ENCODE peak calls at places on chromosomes 12 and 14, in four cellular contexts. Q is psoas muscle, T is HFF-Myc, F is body of pancreas. S is an unnamed sample.

GRCh38 chr12:77932216-77932615 is 101.5 kb downstream of the NAV3 start:
- DNase-seq in Q (no peak), T (no peak), F (no peak), S (no peak)

GRCh38 chr12:103518899-103519298 is 23.1 kb upstream of the C12orf42 start:
- DNase-seq in Q (no peak), T (no peak), F (no peak), S (no peak)

GRCh38 chr14:50784683-50785505 is 46.1 kb downstream of the NIN start:
- DNase-seq in Q (no peak), T (no peak), F (no peak), S (no peak)

GRCh38 chr14:80770114-80770917 is 171.2 kb downstream of the CEP128 start:
- DNase-seq in Q (no peak), T (peak), F (no peak), S (no peak)

GRCh38 chr14:37168721-37169120 is 3.7 kb downstream of the SLC25A21 start:
- DNase-seq in Q (no peak), T (no peak), F (peak), S (no peak)

GRCh38 chr12:4133636-4134433 is 139.7 kb upstream of the CCND2 start:
- DNase-seq in Q (no peak), T (no peak), F (no peak), S (no peak)

GRCh38 chr14:68165274-68165843 is 345.8 kb downstream of the RAD51B start:
- DNase-seq in Q (no peak), T (no peak), F (no peak), S (no peak)

GRCh38 chr14:55869397-55870049 is 248.7 kb upstream of the PELI2 start:
- DNase-seq in Q (no peak), T (no peak), F (no peak), S (no peak)

GRCh38 chr12:111636209-111636928 is 37.3 kb upstream of the ATXN2 start:
- DNase-seq in Q (peak), T (peak), F (peak), S (no peak)

GRCh38 chr14:96538663-96539317 is 36.6 kb downstream of the PAPOLA start:
- DNase-seq in Q (no peak), T (no peak), F (no peak), S (peak)

GRCh38 chr12:96711364-96711763 is 195.7 kb upstream of the NEDD1 start:
- DNase-seq in Q (no peak), T (no peak), F (no peak), S (peak)

GRCh38 chr12:86421333-86421732 is 165.1 kb upstream of the MGAT4C start:
- DNase-seq in Q (no peak), T (no peak), F (no peak), S (no peak)

GRCh38 chr12:43151406-43152080 is 400.5 kb downstream of the ADAMTS20 start:
- DNase-seq in Q (no peak), T (peak), F (no peak), S (no peak)

GRCh38 chr12:27469161-27469560 is 22.6 kb downstream of the SMCO2 start:
- DNase-seq in Q (no peak), T (no peak), F (no peak), S (no peak)

GRCh38 chr14:65412881-65413738 is 580 bp downstream of the FUT8 start:
- DNase-seq in Q (peak), T (no peak), F (no peak), S (no peak)

GRCh38 chr12:75766263-75767160 is 255.1 kb upstream of the KRR1 start:
- DNase-seq in Q (no peak), T (no peak), F (no peak), S (peak)

GRCh38 chr14:31263485-31264133 is 56.0 kb upstream of the HECTD1 start:
- DNase-seq in Q (no peak), T (peak), F (no peak), S (peak)

GRCh38 chr12:22169281-22169824 is 123.3 kb downstream of the CMAS start:
- DNase-seq in Q (no peak), T (no peak), F (no peak), S (no peak)

GRCh38 chr12:103884316-103884715 is 43.3 kb upstream of the NT5DC3 start:
- DNase-seq in Q (no peak), T (no peak), F (no peak), S (no peak)

GRCh38 chr14:89915114-89915878 is 39.2 kb downstream of the EFCAB11 start:
- DNase-seq in Q (no peak), T (peak), F (peak), S (no peak)

GRCh38 chr14:78222746-78223145 is 52.6 kb downstream of the NRXN3 start:
- DNase-seq in Q (no peak), T (no peak), F (no peak), S (no peak)

GRCh38 chr12:92973614-92974013 is 44.5 kb upstream of the EEA1 start:
- DNase-seq in Q (no peak), T (no peak), F (no peak), S (peak)

GRCh38 chr12:52020539-52021336 is 14.0 kb downstream of the TAMALIN start:
- DNase-seq in Q (no peak), T (no peak), F (peak), S (no peak)

GRCh38 chr12:132214906-132215643 is 70.8 kb downstream of the NOC4L start:
- DNase-seq in Q (no peak), T (no peak), F (no peak), S (no peak)

GRCh38 chr14:24098927-24099813 is 5.1 kb downstream of the PCK2 start:
- DNase-seq in Q (no peak), T (no peak), F (peak), S (no peak)

GRCh38 chr12:95633049-95633545 is 81.8 kb upstream of the USP44 start:
- DNase-seq in Q (no peak), T (no peak), F (peak), S (peak)

GRCh38 chr12:93578221-93578620 is 5.7 kb downstream of the SOCS2 start:
- DNase-seq in Q (no peak), T (no peak), F (no peak), S (no peak)

GRCh38 chr14:51924600-51924999 is 64.2 kb downstream of the GNG2 start:
- DNase-seq in Q (no peak), T (no peak), F (no peak), S (no peak)

GRCh38 chr12:58819945-58820344 is 100.4 kb downstream of the LRIG3 start:
- DNase-seq in Q (no peak), T (no peak), F (no peak), S (no peak)

GRCh38 chr14:106209745-106210144 is 683.4 kb downstream of the TMEM121 start:
- DNase-seq in Q (no peak), T (no peak), F (no peak), S (no peak)

GRCh38 chr14:102043251-102044025 is 43.4 kb downstream of the HSP90AA1 start:
- DNase-seq in Q (peak), T (no peak), F (no peak), S (no peak)

GRCh38 chr12:120230974-120231315 is 30.0 kb upstream of the RPLP0 start:
- DNase-seq in Q (no peak), T (no peak), F (no peak), S (no peak)

GRCh38 chr12:21941522-21942376 is 523 bp upstream of the ABCC9 start:
- DNase-seq in Q (peak), T (no peak), F (peak), S (no peak)

GRCh38 chr14:50941151-50941550 is 3.1 kb downstream of the PYGL start:
- DNase-seq in Q (no peak), T (no peak), F (no peak), S (no peak)

GRCh38 chr14:32028599-32028998 is 48.5 kb upstream of the ARHGAP5 start:
- DNase-seq in Q (no peak), T (peak), F (no peak), S (peak)

GRCh38 chr14:69351385-69351784 is 46.7 kb downstream of the ERH start:
- DNase-seq in Q (no peak), T (no peak), F (no peak), S (no peak)

DNA sequence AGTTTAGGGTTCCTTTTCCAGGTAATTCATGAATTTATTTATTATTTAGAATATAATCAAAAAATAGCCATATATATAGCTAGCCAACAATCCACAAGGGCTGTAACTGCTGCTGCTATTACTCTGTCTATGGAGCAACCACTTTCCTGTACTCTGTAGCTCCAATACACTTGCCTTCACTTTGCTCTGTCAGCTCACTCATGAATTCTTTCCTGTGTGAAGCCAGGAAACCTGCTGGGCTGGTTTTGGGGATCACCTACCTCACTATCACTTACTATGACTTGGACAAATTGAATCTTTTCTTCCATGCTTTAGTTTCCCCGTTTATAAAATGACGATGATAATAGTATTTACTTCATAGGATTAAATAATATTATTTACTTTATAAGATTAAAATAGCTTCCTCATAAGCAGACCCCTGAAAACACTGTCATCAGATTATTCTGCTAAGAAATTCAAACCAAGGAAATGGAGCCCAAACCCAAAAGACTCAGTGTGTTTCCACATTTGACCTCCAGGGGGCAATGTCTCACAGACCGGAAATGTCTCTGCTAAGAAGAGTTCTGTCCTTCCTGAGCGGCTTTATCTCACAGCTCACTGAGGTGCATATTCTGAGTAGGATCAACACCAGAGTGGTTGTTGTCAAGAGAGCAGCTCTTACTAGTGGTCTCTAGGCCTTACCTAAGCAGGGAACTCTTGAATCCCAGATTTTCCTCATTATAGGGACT is 457.1 kb downstream of the DAD1 start:
- DNase-seq in Q (no peak), T (no peak), F (no peak), S (no peak)
- TF ChIP-seq CTCF in Q (no peak), T (peak), F (no peak), S (peak)

DNA sequence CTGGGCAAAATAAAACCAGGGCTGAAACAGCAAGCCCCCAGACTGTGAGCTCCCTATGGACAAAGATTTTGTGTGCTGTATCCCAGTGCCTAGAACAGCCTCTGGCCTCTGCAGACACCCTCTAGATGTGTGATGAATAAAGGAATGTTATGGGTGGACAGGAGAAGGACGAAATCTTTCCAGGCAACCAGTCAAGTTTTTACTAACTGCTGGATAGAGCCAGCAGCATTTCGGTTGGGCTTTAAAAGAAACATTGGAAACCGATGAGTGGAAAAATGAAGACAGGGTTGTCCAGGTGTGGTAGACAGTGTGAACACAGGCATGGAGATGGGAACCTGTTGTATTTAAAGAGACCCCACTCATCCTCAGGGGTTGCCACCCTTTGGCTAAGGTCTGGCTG is 4.0 kb downstream of the CHGA start:
- DNase-seq in Q (no peak), T (no peak), F (no peak), S (no peak)
- TF ChIP-seq CTCF in Q (no peak), T (no peak), F (no peak), S (no peak)

GRCh38 chr12:74111688-74112360 is 425.8 kb upstream of the ATXN7L3B start:
- DNase-seq in Q (no peak), T (no peak), F (peak), S (no peak)
- TF ChIP-seq CTCF in Q (no peak), T (no peak), F (no peak), S (peak)

GRCh38 chr12:89858718-89859117 is 150.1 kb upstream of the ATP2B1 start:
- DNase-seq in Q (no peak), T (no peak), F (no peak), S (no peak)

GRCh38 chr12:89861086-89861485 is 152.4 kb upstream of the ATP2B1 start:
- DNase-seq in Q (no peak), T (no peak), F (no peak), S (no peak)

GRCh38 chr12:89857652-89858274 is 149.1 kb upstream of the ATP2B1 start:
- DNase-seq in Q (no peak), T (no peak), F (no peak), S (no peak)

GRCh38 chr12:89862511-89863331 is 154.1 kb upstream of the ATP2B1 start:
- DNase-seq in Q (no peak), T (no peak), F (no peak), S (no peak)

DNA sequence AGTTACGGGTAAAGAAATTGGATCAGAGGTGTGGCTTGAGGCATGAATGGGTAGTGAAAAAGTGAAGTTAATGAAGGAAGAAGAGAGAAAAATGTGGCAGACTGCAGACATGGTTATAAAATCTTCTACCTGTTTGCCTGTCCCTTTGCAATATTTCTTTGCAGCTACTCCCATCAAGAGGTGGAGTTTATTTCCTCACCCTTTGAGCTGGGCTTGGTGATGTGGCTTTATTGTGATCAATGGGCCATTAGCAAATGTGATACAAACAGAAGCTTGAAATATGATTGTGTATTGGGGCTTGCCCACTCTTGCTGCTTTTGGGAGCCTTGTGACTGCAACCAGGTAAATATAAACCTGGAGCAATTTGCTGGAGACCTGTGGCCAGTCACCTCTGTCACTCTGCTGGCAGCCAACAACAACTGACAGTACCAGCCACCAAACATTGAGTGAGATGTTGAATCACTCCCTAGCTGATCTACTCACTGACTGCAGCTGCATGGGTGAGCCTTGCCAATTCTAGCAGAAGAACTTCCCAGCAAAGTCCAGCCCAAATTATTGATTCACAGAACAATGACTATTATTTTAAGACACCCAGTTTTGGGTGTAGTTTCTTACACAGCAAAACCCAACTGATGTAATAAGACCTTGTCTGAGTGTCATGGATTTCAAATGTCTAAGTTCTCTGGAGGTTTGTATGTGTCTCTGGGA is 151.0 kb upstream of the ATP2B1 start:
- DNase-seq in Q (no peak), T (no peak), F (no peak), S (no peak)
- TF ChIP-seq CTCF in Q (no peak), T (no peak), F (no peak), S (no peak)

S was measured in kidney epithelial cell.